ENCODE peak calls at places on chromosome 2, in four cellular contexts. W is body of pancreas, M is heart left ventricle, R is stromal cell of bone marrow. J is an unnamed sample.
A peak's percentile ranks its signal among the peaks of the same experiment; 100 is the strongest.

GRCh38 chr2:128260239-128261138 is 58.2 kb downstream of the HS6ST1 start:
- DNase-seq in W (no peak), M (peak; percentile 60), R (peak; percentile 76), J (no peak)

GRCh38 chr2:5690718-5691658 is 1.2 kb upstream of the SOX11 start:
- DNase-seq in W (no peak), M (no peak), R (no peak), J (no peak)

GRCh38 chr2:71153585-71153984 is 23.2 kb downstream of the MPHOSPH10 start:
- DNase-seq in W (no peak), M (no peak), R (no peak), J (no peak)

GRCh38 chr2:10613263-10613662 is 76.5 kb downstream of the NOL10 start:
- DNase-seq in W (no peak), M (no peak), R (no peak), J (no peak)

GRCh38 chr2:164920430-164920829 is 34.9 kb downstream of the SLC38A11 start:
- DNase-seq in W (no peak), M (no peak), R (peak; percentile 84), J (no peak)

GRCh38 chr2:152407204-152407721 is 72.3 kb downstream of the FMNL2 start:
- DNase-seq in W (peak; percentile 34), M (peak; percentile 44), R (peak; percentile 43), J (no peak)

GRCh38 chr2:203869610-203870042 is 2.1 kb downstream of the CTLA4 start:
- DNase-seq in W (no peak), M (no peak), R (no peak), J (no peak)

GRCh38 chr2:46299365-46300263 is 2.4 kb downstream of the EPAS1 start:
- DNase-seq in W (peak; percentile 84), M (peak; percentile 84), R (no peak), J (peak; percentile 71)

J was measured in small intestine.